ENCODE peak calls at places on chromosomes 3 and 15, in ten cellular contexts. I is pons; Z is effector CD4-positive, alpha-beta T cell; D is activated CD8-positive, alpha-beta memory T cell treated with anti-CD3 and anti-CD28 coated beads for 48 hours; O is GOT3; A is endothelial cell; R is NCI-H1436 treated with DMSO at 0.1 percent for 48 hours; S is left cardiac atrium; W is NCI-H345; U is lower leg skin. N is an unnamed sample.

GRCh38 chr15:88847144-88847543 is 43.9 kb downstream of the ACAN start:
- DNase-seq in R (no peak), S (no peak), I (no peak), U (no peak), W (no peak), Z (no peak), A (no peak), O (no peak), D (no peak), N (no peak)

GRCh38 chr15:79078763-79079395 is 11.7 kb downstream of the RASGRF1 start:
- DNase-seq in Z (no peak), U (no peak), R (no peak), W (no peak), A (no peak), D (no peak), I (no peak), O (no peak), S (no peak), N (no peak)

GRCh38 chr15:95684693-95685115 is 645.8 kb upstream of the NR2F2 start:
- DNase-seq in O (no peak), D (no peak), U (no peak), S (no peak), I (no peak), A (no peak), Z (no peak), R (no peak), W (no peak), N (peak)

GRCh38 chr3:153311531-153311930 is 149.5 kb downstream of the RAP2B start:
- DNase-seq in D (no peak), W (no peak), Z (no peak), R (no peak), A (no peak), O (no peak), S (no peak), I (no peak), U (no peak), N (no peak)

GRCh38 chr15:91882858-91883586 is 29.5 kb downstream of the SLCO3A1 start:
- DNase-seq in D (no peak), W (no peak), A (no peak), S (no peak), O (no peak), I (peak), U (no peak), Z (no peak), R (no peak), N (no peak)

GRCh38 chr3:63934041-63934440 is 21.9 kb upstream of the SCAANT1 start:
- DNase-seq in U (no peak), S (peak), W (no peak), R (no peak), I (no peak), O (no peak), Z (no peak), A (peak), D (no peak), N (no peak)

GRCh38 chr15:40069178-40070165 is 30.5 kb upstream of the SRP14 start:
- DNase-seq in Z (no peak), W (peak), A (no peak), U (peak), O (peak), I (peak), D (no peak), R (peak), S (peak), N (peak)

GRCh38 chr3:170644711-170645110 is 58.8 kb upstream of the SLC7A14 start:
- DNase-seq in R (no peak), A (no peak), W (no peak), D (no peak), S (no peak), I (no peak), Z (no peak), U (no peak), O (no peak), N (peak)

GRCh38 chr3:58068126-58068809 is 60.0 kb downstream of the FLNB start:
- DNase-seq in R (no peak), O (no peak), I (peak), Z (no peak), A (no peak), S (no peak), U (no peak), W (no peak), D (no peak), N (no peak)

GRCh38 chr15:44033894-44034293 is 161.2 kb downstream of the FRMD5 start:
- DNase-seq in O (peak), A (no peak), W (no peak), D (no peak), R (no peak), S (peak), U (no peak), I (peak), Z (no peak), N (peak)

GRCh38 chr3:136078421-136079364 is 113.2 kb downstream of the PPP2R3A start:
- DNase-seq in A (no peak), D (no peak), Z (no peak), U (no peak), S (no peak), R (no peak), I (peak), W (no peak), O (no peak), N (peak)

GRCh38 chr3:45477026-45477725 is 88.8 kb downstream of the LARS2 start:
- DNase-seq in W (no peak), Z (no peak), S (no peak), O (no peak), D (no peak), A (no peak), R (no peak), U (no peak), I (no peak), N (no peak)

GRCh38 chr15:68365140-68365745 is 66.7 kb downstream of the ITGA11 start:
- DNase-seq in O (no peak), D (no peak), U (no peak), W (no peak), I (no peak), A (no peak), S (no peak), R (no peak), Z (no peak), N (no peak)

GRCh38 chr15:76752549-76752948 is 152.6 kb downstream of the SCAPER start:
- DNase-seq in D (no peak), U (no peak), Z (no peak), S (no peak), W (no peak), R (no peak), I (no peak), O (no peak), A (no peak), N (no peak)

GRCh38 chr3:192449036-192449435 is 278.3 kb downstream of the FGF12 start:
- DNase-seq in W (peak), S (no peak), D (no peak), A (no peak), O (no peak), Z (no peak), I (no peak), U (no peak), R (no peak), N (no peak)

GRCh38 chr15:57567909-57568308 is 23.8 kb upstream of the MYZAP start:
- DNase-seq in I (no peak), U (no peak), O (no peak), W (no peak), A (no peak), D (no peak), Z (no peak), S (no peak), R (no peak), N (no peak)

GRCh38 chr3:11154953-11155325 is 646 bp downstream of the HRH1 start:
- DNase-seq in R (no peak), Z (no peak), S (no peak), O (no peak), I (no peak), W (peak), U (no peak), A (peak), D (no peak), N (no peak)

GRCh38 chr3:192445768-192446644 is 281.3 kb downstream of the FGF12 start:
- DNase-seq in S (peak), A (no peak), Z (no peak), U (no peak), R (peak), D (no peak), W (peak), I (peak), O (no peak), N (peak)

GRCh38 chr3:188169826-188170455 is 16.0 kb downstream of the LPP start:
- DNase-seq in Z (no peak), I (no peak), A (no peak), U (no peak), S (peak), W (no peak), O (no peak), D (no peak), R (no peak), N (peak)

GRCh38 chr3:197295871-197296270 is 2.5 kb downstream of the DLG1 start:
- DNase-seq in R (no peak), U (no peak), W (no peak), A (no peak), O (no peak), I (peak), Z (no peak), S (no peak), D (no peak), N (no peak)

GRCh38 chr15:37967788-37968187 is 33.3 kb downstream of the TMCO5A start:
- DNase-seq in O (no peak), I (no peak), D (no peak), R (no peak), Z (no peak), U (no peak), A (no peak), W (no peak), S (no peak), N (no peak)

GRCh38 chr3:33167716-33168339 is 50.8 kb downstream of the SUSD5 start:
- DNase-seq in A (no peak), Z (no peak), I (no peak), R (no peak), D (no peak), W (no peak), S (no peak), O (no peak), U (no peak), N (no peak)

GRCh38 chr3:23739536-23739935 is 66.2 kb upstream of the UBE2E1 start:
- DNase-seq in W (no peak), Z (no peak), S (no peak), U (peak), R (no peak), I (no peak), O (no peak), D (no peak), A (no peak), N (peak)

GRCh38 chr15:77525411-77525811 is 104.7 kb downstream of the HMG20A start:
- DNase-seq in S (no peak), W (no peak), O (no peak), A (no peak), I (no peak), D (no peak), U (no peak), R (no peak), Z (no peak), N (no peak)

GRCh38 chr3:48997714-48998637 is 7.9 kb downstream of the P4HTM start:
- DNase-seq in D (no peak), I (no peak), O (no peak), R (no peak), U (no peak), Z (no peak), W (peak), A (no peak), S (no peak), N (no peak)

GRCh38 chr3:65831733-65832425 is 206.8 kb downstream of the MAGI1 start:
- DNase-seq in I (peak), W (no peak), O (no peak), R (no peak), Z (no peak), S (no peak), D (no peak), U (no peak), A (no peak), N (peak)

GRCh38 chr15:74387988-74388955 is 20.8 kb upstream of the CYP11A1 start:
- DNase-seq in A (no peak), D (no peak), U (no peak), Z (no peak), O (no peak), W (no peak), I (no peak), S (no peak), R (no peak), N (no peak)

GRCh38 chr3:98561727-98562521 is 30.1 kb downstream of the GPR15 start:
- DNase-seq in S (no peak), D (no peak), I (no peak), U (no peak), W (no peak), O (no peak), R (no peak), Z (no peak), A (no peak), N (peak)